ENCODE peak calls at places on chromosomes 5 and 9, in seven cellular contexts. T is OCI-LY7, B is pancreas, M is coronary artery, E is left ventricle myocardium inferior, O is heart left ventricle, G is hepatocyte. N is an unnamed sample.

GRCh38 chr5:1734908-1735289 is 64.7 kb downstream of the MRPL36 start:
- DNase-seq in T (no peak), B (no peak), M (no peak), E (no peak), O (no peak), G (no peak), N (no peak)

GRCh38 chr9:128903079-128903461 is 17.7 kb upstream of the PHYHD1 start:
- DNase-seq in T (no peak), B (no peak), M (no peak), E (no peak), O (no peak), G (no peak), N (no peak)

GRCh38 chr5:367358-368130 is 46.0 kb downstream of the AHRR start:
- DNase-seq in T (no peak), B (no peak), M (peak), E (no peak), O (no peak), G (no peak), N (peak)

GRCh38 chr5:134649163-134649916 is 755 bp downstream of the SEC24A start:
- DNase-seq in T (peak), B (peak), M (no peak), E (no peak), O (no peak), G (peak), N (no peak)

GRCh38 chr9:33881635-33882034 is 64.7 kb downstream of the UBE2R2 start:
- DNase-seq in T (no peak), B (no peak), M (no peak), E (no peak), O (no peak), G (no peak), N (no peak)

GRCh38 chr5:157459715-157460599 is at the start of gene NIPAL4:
- DNase-seq in T (no peak), B (no peak), M (peak), E (no peak), O (no peak), G (peak), N (no peak)

GRCh38 chr5:16744164-16744880 is 127.5 kb upstream of the RETREG1 start:
- DNase-seq in T (no peak), B (no peak), M (no peak), E (no peak), O (no peak), G (no peak), N (no peak)

GRCh38 chr9:124635285-124635684 is 128.1 kb upstream of the NR5A1 start:
- DNase-seq in T (no peak), B (no peak), M (no peak), E (no peak), O (no peak), G (no peak), N (no peak)

GRCh38 chr9:34123682-34124081 is 2.8 kb downstream of the DCAF12 start:
- DNase-seq in T (peak), B (no peak), M (no peak), E (no peak), O (peak), G (no peak), N (peak)

GRCh38 chr5:127536687-127537086 is 19.2 kb downstream of the PRRC1 start:
- DNase-seq in T (peak), B (no peak), M (no peak), E (no peak), O (no peak), G (no peak), N (no peak)

GRCh38 chr5:154618696-154619095 is 136.5 kb upstream of the LARP1 start:
- DNase-seq in T (no peak), B (no peak), M (no peak), E (no peak), O (no peak), G (no peak), N (no peak)

GRCh38 chr9:120265791-120266190 is 314.2 kb downstream of the CDK5RAP2 start:
- DNase-seq in T (no peak), B (no peak), M (no peak), E (peak), O (peak), G (no peak), N (no peak)

GRCh38 chr5:167603135-167603534 is 688.3 kb upstream of the WWC1 start:
- DNase-seq in T (no peak), B (no peak), M (no peak), E (no peak), O (no peak), G (no peak), N (no peak)

GRCh38 chr5:78280261-78280660 is 14.2 kb downstream of the AP3B1 start:
- DNase-seq in T (no peak), B (no peak), M (no peak), E (no peak), O (no peak), G (no peak), N (no peak)

GRCh38 chr9:6153425-6153824 is 62.2 kb upstream of the IL33 start:
- DNase-seq in T (no peak), B (no peak), M (no peak), E (no peak), O (no peak), G (no peak), N (no peak)

GRCh38 chr5:145479271-145479670 is 355.9 kb downstream of the PRELID2 start:
- DNase-seq in T (no peak), B (no peak), M (no peak), E (no peak), O (no peak), G (no peak), N (no peak)

GRCh38 chr9:92223758-92224157 is 69.7 kb downstream of the IARS1 start:
- DNase-seq in T (no peak), B (no peak), M (no peak), E (no peak), O (no peak), G (no peak), N (no peak)

GRCh38 chr9:35771079-35771441 is 17.0 kb upstream of the MSMP start:
- DNase-seq in T (no peak), B (no peak), M (no peak), E (peak), O (peak), G (no peak), N (no peak)

GRCh38 chr5:102545175-102545574 is 46.4 kb upstream of the SLCO6A1 start:
- DNase-seq in T (no peak), B (no peak), M (no peak), E (no peak), O (no peak), G (peak), N (no peak)

GRCh38 chr5:6379246-6379645 is 899 bp upstream of the MED10 start:
- DNase-seq in T (no peak), B (no peak), M (peak), E (no peak), O (no peak), G (no peak), N (no peak)
- H3K4me3 ChIP-seq in T (peak), B (peak), M (peak), E (peak), O (no peak), G (no peak), N (no peak)

GRCh38 chr9:77648458-77649108 is 461 bp upstream of the GNA14 start:
- DNase-seq in T (no peak), B (peak), M (no peak), E (peak), O (peak), G (peak), N (peak)

GRCh38 chr9:77649109-77649812 is 1.1 kb upstream of the GNA14 start:
- DNase-seq in T (no peak), B (no peak), M (no peak), E (no peak), O (no peak), G (no peak), N (no peak)

GRCh38 chr9:77651203-77651602 is 3.1 kb upstream of the GNA14 start:
- DNase-seq in T (no peak), B (no peak), M (no peak), E (no peak), O (no peak), G (no peak), N (no peak)

GRCh38 chr9:77647267-77647658 is 859 bp downstream of the GNA14 start:
- DNase-seq in T (no peak), B (no peak), M (no peak), E (no peak), O (no peak), G (no peak), N (no peak)

DNA sequence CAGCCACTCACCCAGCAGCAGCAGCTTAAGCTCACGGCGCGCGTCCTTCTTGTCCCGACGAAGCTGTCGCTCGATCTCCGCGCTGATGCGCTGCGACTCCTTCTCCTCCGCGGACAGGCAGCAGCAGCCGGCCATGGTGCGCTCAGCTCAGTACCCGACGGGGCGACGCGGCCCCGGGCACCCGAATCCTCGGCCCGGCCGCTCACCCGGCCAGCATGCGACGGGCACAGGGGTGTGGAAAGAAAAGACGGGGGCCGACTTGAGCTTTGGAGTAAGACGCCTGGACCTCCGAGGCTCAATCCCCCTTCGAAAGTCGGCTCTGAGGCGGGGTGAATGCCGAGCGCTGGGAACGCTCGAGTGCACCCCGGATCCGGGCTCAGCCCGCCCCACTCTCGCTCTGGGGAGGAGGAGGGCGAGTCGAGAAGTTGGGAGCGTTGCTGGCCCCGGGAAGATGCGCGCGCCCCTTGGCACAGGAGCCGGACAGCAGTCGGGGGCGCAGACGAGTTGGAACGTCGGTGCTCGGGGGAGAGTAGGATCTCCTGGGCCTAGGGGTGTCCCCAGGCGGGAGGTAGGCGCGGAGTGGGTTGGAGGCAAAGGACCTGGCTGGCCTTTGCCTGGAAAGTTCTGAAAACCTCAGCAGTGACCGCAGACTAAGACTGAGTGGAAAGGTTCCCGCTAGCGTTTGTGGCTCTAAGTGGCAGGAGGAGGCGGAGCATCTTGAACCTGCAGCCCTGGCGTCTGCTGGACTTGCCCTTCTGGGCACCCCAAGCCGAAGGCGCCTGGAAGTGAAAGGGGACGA is at the start of gene GNA14:
- DNase-seq in T (no peak), B (no peak), M (no peak), E (no peak), O (no peak), G (peak), N (peak)
- H3K4me3 ChIP-seq in T (no peak), B (peak), M (peak), E (peak), O (peak), G (peak), N (peak)

GRCh38 chr9:109167716-109168115 is 667 bp upstream of the FRRS1L start:
- DNase-seq in T (no peak), B (no peak), M (no peak), E (no peak), O (no peak), G (no peak), N (no peak)
- H3K4me3 ChIP-seq in T (no peak), B (no peak), M (no peak), E (no peak), O (no peak), G (no peak), N (no peak)

GRCh38 chr5:59275170-59275536 is 618.4 kb downstream of the PDE4D start:
- DNase-seq in T (no peak), B (no peak), M (no peak), E (no peak), O (no peak), G (no peak), N (no peak)
- H3K4me3 ChIP-seq in T (no peak), B (peak), M (peak), E (peak), O (peak), G (peak), N (no peak)

DNA sequence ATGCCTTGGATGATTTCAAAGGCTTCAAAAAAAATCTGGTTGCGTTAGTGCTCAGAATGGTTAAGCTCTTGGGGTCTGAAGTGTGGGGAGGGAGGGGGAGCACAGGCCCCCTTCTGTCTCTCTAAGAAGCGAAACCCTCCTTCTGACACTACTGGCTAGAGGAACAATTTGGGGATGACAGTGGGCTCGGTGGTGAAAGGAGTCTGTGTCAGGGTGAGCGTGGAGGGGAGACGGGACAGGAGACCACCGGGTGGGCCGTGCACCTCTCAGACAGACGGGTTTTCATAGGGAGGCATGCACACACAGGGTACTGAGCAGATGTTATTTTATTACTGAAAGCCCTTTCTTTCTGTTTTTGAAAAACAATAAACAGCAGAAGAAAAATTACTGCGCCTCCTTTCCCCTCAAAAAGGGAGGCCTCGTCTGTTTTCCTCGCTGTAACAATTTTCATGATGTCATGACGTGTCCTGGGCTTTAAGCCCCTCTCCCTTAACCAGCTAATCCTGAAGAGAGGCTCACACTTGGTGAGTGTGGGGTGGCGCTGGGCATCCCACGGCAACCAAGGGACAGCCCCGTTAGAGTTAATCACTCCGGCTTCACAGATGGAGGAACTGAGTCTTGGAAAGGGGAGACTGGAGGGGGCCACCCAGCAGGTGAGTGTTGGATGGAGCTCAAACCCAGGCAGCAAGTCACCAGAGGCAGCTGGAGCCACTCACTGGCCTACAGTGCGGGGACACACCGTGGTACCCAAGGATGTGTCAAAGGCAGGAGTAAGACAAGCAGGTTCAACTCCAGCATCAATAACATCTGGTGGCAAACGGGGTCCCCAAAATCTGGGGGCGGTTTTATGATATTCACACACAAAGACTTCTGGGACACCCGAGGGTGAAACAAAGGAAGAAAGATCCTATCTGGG is 53.4 kb downstream of the PTCH1 start:
- DNase-seq in T (peak), B (no peak), M (no peak), E (no peak), O (no peak), G (no peak), N (peak)
- H3K4me3 ChIP-seq in T (peak), B (peak), M (peak), E (peak), O (peak), G (no peak), N (no peak)

N was measured in lower leg skin.